ENCODE peak calls at places on chromosome 21, in nine cellular contexts. Q is activated T-helper 9 cell treated with anti-CD3 and anti-CD28 coated beads, Interleukin-2, amount 50 U/mL, for 16 hours; Z is DMS153; V is breast epithelium; A is EL; M is NCI-H1105; E is Caco-2; H is endothelial cell; R is effector memory CD4-positive, alpha-beta T cell. B is an unnamed sample.

GRCh38 chr21:38322551-38322950 is 65.8 kb downstream of the KCNJ15 start:
- DNase-seq in A (peak), Z (no peak), H (no peak), V (no peak), R (no peak), M (no peak), Q (no peak), E (no peak), B (no peak)

GRCh38 chr21:45945066-45945867 is 36.3 kb upstream of the COL6A1 start:
- DNase-seq in M (no peak), Z (no peak), Q (no peak), H (no peak), A (no peak), E (no peak), R (no peak), V (no peak), B (no peak)

GRCh38 chr21:37082375-37082774 is 9.3 kb downstream of the TTC3 start:
- DNase-seq in Q (no peak), Z (no peak), A (no peak), M (no peak), R (no peak), V (no peak), E (no peak), H (no peak), B (no peak)

GRCh38 chr21:42537106-42537742 is 23.6 kb downstream of the SLC37A1 start:
- DNase-seq in V (no peak), Q (no peak), M (no peak), R (no peak), H (no peak), Z (no peak), A (no peak), E (peak), B (no peak)

GRCh38 chr21:38315155-38315554 is 58.4 kb downstream of the KCNJ15 start:
- DNase-seq in Z (no peak), M (no peak), E (no peak), R (no peak), A (no peak), Q (no peak), H (no peak), V (no peak), B (no peak)

GRCh38 chr21:37182222-37182621 is 84.9 kb downstream of the VPS26C start:
- DNase-seq in Q (no peak), E (no peak), A (no peak), R (no peak), M (no peak), V (no peak), H (no peak), Z (no peak), B (no peak)

GRCh38 chr21:27759820-27760219 is 792.9 kb upstream of the ADAMTS5 start:
- DNase-seq in A (peak), E (peak), Z (no peak), M (no peak), Q (no peak), H (no peak), V (no peak), R (no peak), B (no peak)

GRCh38 chr21:17492415-17493168 is 20.3 kb upstream of the CXADR start:
- DNase-seq in V (no peak), M (no peak), E (no peak), Q (no peak), Z (no peak), R (no peak), H (no peak), A (no peak), B (no peak)

GRCh38 chr21:42567861-42568260 is 54.2 kb downstream of the SLC37A1 start:
- DNase-seq in A (no peak), R (no peak), Q (no peak), V (no peak), H (no peak), E (no peak), M (no peak), Z (no peak), B (no peak)

GRCh38 chr21:14607262-14607661 is 61.1 kb upstream of the SAMSN1 start:
- DNase-seq in E (no peak), A (no peak), H (no peak), V (no peak), Q (no peak), Z (no peak), R (no peak), M (no peak), B (no peak)

GRCh38 chr21:26437326-26438009 is 135.6 kb downstream of the CYYR1 start:
- DNase-seq in A (peak), E (no peak), V (no peak), Q (no peak), R (no peak), Z (no peak), M (no peak), H (no peak), B (no peak)

GRCh38 chr21:35045539-35046222 is 3.4 kb downstream of the RUNX1 start:
- DNase-seq in Z (no peak), Q (no peak), V (no peak), M (no peak), R (peak), A (no peak), H (no peak), E (no peak), B (no peak)

B was measured in NT2/D1.